ENCODE peak calls at places on chromosomes 3 and 15, in six cellular contexts. E is fibroblast of mammary gland; L is activated B cell treated with CpG ODN at 0.5 μM for 24 hours; X is activated T-cell treated with anti-CD3 and anti-CD28 coated beads, Interleukin-2, amount 50 U/mL, for 48 hours; H is T-cell; U is GM23248. D is an unnamed sample.

GRCh38 chr3:42498791-42499477 is 3.5 kb upstream of the VIPR1 start:
- DNase-seq in E (no peak), L (peak), X (peak), H (no peak), U (no peak), D (no peak)

GRCh38 chr3:63970596-63971468 is 52.5 kb downstream of the PSMD6 start:
- DNase-seq in E (peak), L (no peak), X (no peak), H (no peak), U (peak), D (no peak)

GRCh38 chr15:74530771-74531143 is 10.3 kb upstream of the ARID3B start:
- DNase-seq in E (no peak), L (no peak), X (no peak), H (no peak), U (no peak), D (no peak)

GRCh38 chr15:58490405-58491150 is 58.8 kb downstream of the LIPC start:
- DNase-seq in E (no peak), L (no peak), X (no peak), H (no peak), U (no peak), D (no peak)

GRCh38 chr3:165256554-165256953 is 60.4 kb upstream of the SLITRK3 start:
- DNase-seq in E (no peak), L (no peak), X (no peak), H (no peak), U (no peak), D (no peak)

GRCh38 chr3:67176396-67176795 is 178.3 kb downstream of the KBTBD8 start:
- DNase-seq in E (no peak), L (no peak), X (no peak), H (no peak), U (no peak), D (no peak)

GRCh38 chr15:74633781-74634180 is 18.1 kb downstream of the CLK3 start:
- DNase-seq in E (no peak), L (no peak), X (no peak), H (no peak), U (no peak), D (no peak)

GRCh38 chr3:185796431-185797107 is 28.3 kb downstream of the IGF2BP2 start:
- DNase-seq in E (peak), L (no peak), X (no peak), H (no peak), U (peak), D (peak)

GRCh38 chr3:184636774-184637316 is 75.0 kb downstream of the MAGEF1 start:
- DNase-seq in E (peak), L (no peak), X (peak), H (no peak), U (peak), D (peak)

GRCh38 chr3:14461006-14461747 is 58.8 kb downstream of the SLC6A6 start:
- DNase-seq in E (no peak), L (no peak), X (no peak), H (no peak), U (no peak), D (no peak)

GRCh38 chr15:89680282-89680873 is 1.2 kb upstream of the PLIN1 start:
- DNase-seq in E (peak), L (no peak), X (no peak), H (no peak), U (peak), D (peak)

GRCh38 chr3:189369636-189370035 is 197.9 kb downstream of the TPRG1 start:
- DNase-seq in E (no peak), L (no peak), X (no peak), H (no peak), U (no peak), D (no peak)

GRCh38 chr15:43317566-43318184 is 12.7 kb downstream of the LCMT2 start:
- DNase-seq in E (no peak), L (no peak), X (no peak), H (no peak), U (no peak), D (no peak)

GRCh38 chr15:78139564-78139963 is 8.3 kb upstream of the CIB2 start:
- DNase-seq in E (no peak), L (no peak), X (no peak), H (no peak), U (no peak), D (no peak)

GRCh38 chr3:55305714-55306485 is 181.2 kb downstream of the WNT5A start:
- DNase-seq in E (peak), L (no peak), X (no peak), H (no peak), U (peak), D (peak)

GRCh38 chr15:97061392-97061791 is 730.9 kb downstream of the NR2F2 start:
- DNase-seq in E (no peak), L (no peak), X (no peak), H (no peak), U (no peak), D (no peak)

GRCh38 chr3:3998140-3998977 is 199.1 kb downstream of the LRRN1 start:
- DNase-seq in E (peak), L (no peak), X (peak), H (peak), U (peak), D (no peak)

GRCh38 chr3:24963762-24964625 is 464.1 kb upstream of the RARB start:
- DNase-seq in E (peak), L (no peak), X (no peak), H (no peak), U (peak), D (peak)

GRCh38 chr3:129942296-129942695 is 32.2 kb upstream of the TRH start:
- DNase-seq in E (peak), L (peak), X (peak), H (no peak), U (peak), D (peak)

GRCh38 chr15:84973492-84974460 is 7.9 kb upstream of the PDE8A start:
- DNase-seq in E (no peak), L (no peak), X (no peak), H (no peak), U (peak), D (no peak)

GRCh38 chr3:107870096-107870495 is 220.7 kb downstream of the CD47 start:
- DNase-seq in E (no peak), L (no peak), X (no peak), H (no peak), U (no peak), D (no peak)

GRCh38 chr15:41278319-41278718 is 47.3 kb downstream of the CHP1 start:
- DNase-seq in E (no peak), L (no peak), X (no peak), H (no peak), U (no peak), D (no peak)

GRCh38 chr3:57793737-57794187 is 37.7 kb downstream of the SLMAP start:
- DNase-seq in E (peak), L (no peak), X (no peak), H (no peak), U (peak), D (peak)

GRCh38 chr15:45402955-45403892 is 24.9 kb upstream of the GATM start:
- DNase-seq in E (peak), L (peak), X (peak), H (peak), U (peak), D (peak)

GRCh38 chr3:136804813-136805212 is 14.1 kb upstream of the SLC35G2 start:
- DNase-seq in E (no peak), L (no peak), X (no peak), H (no peak), U (no peak), D (no peak)

D was measured in HFFc6.